ENCODE peak calls at places on chromosomes 3 and 15, in seven cellular contexts. Q, Z, N, W, Y, L and M are unnamed samples.

GRCh38 chr3:148173836-148174235 is 523.9 kb upstream of the AGTR1 start:
- DNase-seq in L (no peak), Q (no peak), W (no peak), N (no peak), Z (no peak), Y (no peak), M (no peak)

GRCh38 chr3:196712514-196713413 is 587 bp downstream of the PIGX start:
- DNase-seq in Z (peak; percentile 73), L (no peak), Q (peak; percentile 72), Y (peak; percentile 68), N (no peak), W (peak; percentile 63), M (no peak)

GRCh38 chr15:79644091-79644490 is 212.0 kb downstream of the MINAR1 start:
- DNase-seq in Z (no peak), Q (no peak), W (no peak), L (no peak), N (no peak), Y (peak; percentile 93), M (no peak)

GRCh38 chr15:95247068-95247984 is 1016.0 kb downstream of the MCTP2 start:
- DNase-seq in L (peak; percentile 36), Q (peak; percentile 27), Y (peak; percentile 91), N (peak; percentile 92), W (no peak), Z (no peak), M (no peak)

GRCh38 chr3:124826703-124827102 is 60.5 kb downstream of the ITGB5 start:
- DNase-seq in Y (peak; percentile 74), Q (no peak), W (no peak), L (no peak), Z (peak; percentile 79), N (no peak), M (no peak)

GRCh38 chr15:77738441-77739437 is 106.0 kb upstream of the LINGO1 start:
- DNase-seq in N (no peak), L (no peak), Q (no peak), Z (peak; percentile 65), Y (no peak), W (no peak), M (no peak)

GRCh38 chr15:61205427-61205826 is 23.7 kb downstream of the RORA start:
- DNase-seq in Y (peak; percentile 38), Z (no peak), N (no peak), L (no peak), Q (no peak), W (no peak), M (no peak)

GRCh38 chr3:12946661-12947316 is 105.4 kb upstream of the RPL32 start:
- DNase-seq in Y (no peak), Q (no peak), W (no peak), L (peak; percentile 47), Z (no peak), N (no peak), M (no peak)

GRCh38 chr3:103991461-103992115 is 1375.1 kb upstream of the ALCAM start:
- DNase-seq in N (peak; percentile 18), Y (peak; percentile 17), W (no peak), Q (no peak), L (no peak), Z (peak; percentile 75), M (no peak)

GRCh38 chr3:66469220-66469640 is 31.6 kb downstream of the LRIG1 start:
- DNase-seq in Q (no peak), W (no peak), Z (no peak), N (no peak), Y (no peak), L (no peak), M (no peak)

GRCh38 chr3:20511863-20512262 is 325.9 kb upstream of the SGO1 start:
- DNase-seq in L (peak; percentile 31), N (no peak), Y (peak; percentile 51), Z (peak; percentile 83), W (no peak), Q (no peak), M (no peak)

GRCh38 chr3:126212629-126213375 is 32.4 kb upstream of the ALDH1L1 start:
- DNase-seq in Y (peak; percentile 47), Q (peak; percentile 32), L (no peak), N (no peak), W (peak; percentile 45), Z (peak; percentile 88), M (peak; percentile 39)

GRCh38 chr15:34889486-34889885 is 80.1 kb downstream of the AQR start:
- DNase-seq in W (no peak), Z (no peak), Y (no peak), Q (no peak), L (no peak), N (no peak), M (no peak)

GRCh38 chr15:68209735-68210408 is 4.7 kb upstream of the CALML4 start:
- DNase-seq in L (no peak), W (no peak), Q (no peak), Y (no peak), N (no peak), Z (no peak), M (no peak)

GRCh38 chr15:71271327-71271726 is 156.1 kb downstream of the THSD4 start:
- DNase-seq in N (no peak), L (no peak), W (no peak), Y (no peak), Z (no peak), Q (no peak), M (no peak)

GRCh38 chr3:151290673-151291072 is 12.3 kb upstream of the P2RY14 start:
- DNase-seq in Y (no peak), L (no peak), N (peak; percentile 29), Q (no peak), W (no peak), Z (no peak), M (no peak)

GRCh38 chr3:136366289-136366688 is 116.1 kb downstream of the PCCB start:
- DNase-seq in L (no peak), W (no peak), Z (no peak), Y (no peak), Q (no peak), N (no peak), M (no peak)

GRCh38 chr15:62594017-62594416 is 428.9 kb upstream of the C2CD4B start:
- DNase-seq in Q (no peak), N (no peak), W (no peak), Z (no peak), Y (no peak), L (no peak), M (no peak)

GRCh38 chr3:98563661-98564281 is 29.6 kb downstream of the CPOX start:
- DNase-seq in Q (no peak), L (no peak), Y (no peak), N (no peak), Z (no peak), W (no peak), M (no peak)

DNA sequence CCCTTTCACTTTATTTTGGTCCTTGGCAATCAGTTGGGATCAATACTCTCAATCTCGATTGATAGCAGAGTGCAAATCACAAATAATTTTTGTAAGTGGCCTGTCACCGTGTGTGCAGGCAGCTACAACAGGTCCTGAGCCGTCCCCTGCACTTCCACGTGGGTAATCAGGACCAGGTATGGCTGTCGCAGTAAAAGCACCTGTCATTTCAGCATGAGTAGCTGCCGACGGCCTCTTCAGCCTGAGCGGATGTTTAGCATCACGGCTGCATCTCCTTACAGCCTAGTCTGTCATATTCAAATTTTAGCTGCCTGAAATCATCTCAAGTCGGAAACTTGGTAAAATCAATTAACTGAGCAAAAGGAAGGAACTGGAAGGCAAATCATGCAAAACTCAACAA is 53.0 kb upstream of the FOXP1 start:
- DNase-seq in W (no peak), Y (no peak), L (no peak), N (no peak), Q (no peak), Z (no peak), M (no peak)
- TF ChIP-seq POLR2AphosphoS5 in W (no peak), Y (no peak), L (no peak), N (no peak), Q (no peak), Z (no peak), M (no peak)

DNA sequence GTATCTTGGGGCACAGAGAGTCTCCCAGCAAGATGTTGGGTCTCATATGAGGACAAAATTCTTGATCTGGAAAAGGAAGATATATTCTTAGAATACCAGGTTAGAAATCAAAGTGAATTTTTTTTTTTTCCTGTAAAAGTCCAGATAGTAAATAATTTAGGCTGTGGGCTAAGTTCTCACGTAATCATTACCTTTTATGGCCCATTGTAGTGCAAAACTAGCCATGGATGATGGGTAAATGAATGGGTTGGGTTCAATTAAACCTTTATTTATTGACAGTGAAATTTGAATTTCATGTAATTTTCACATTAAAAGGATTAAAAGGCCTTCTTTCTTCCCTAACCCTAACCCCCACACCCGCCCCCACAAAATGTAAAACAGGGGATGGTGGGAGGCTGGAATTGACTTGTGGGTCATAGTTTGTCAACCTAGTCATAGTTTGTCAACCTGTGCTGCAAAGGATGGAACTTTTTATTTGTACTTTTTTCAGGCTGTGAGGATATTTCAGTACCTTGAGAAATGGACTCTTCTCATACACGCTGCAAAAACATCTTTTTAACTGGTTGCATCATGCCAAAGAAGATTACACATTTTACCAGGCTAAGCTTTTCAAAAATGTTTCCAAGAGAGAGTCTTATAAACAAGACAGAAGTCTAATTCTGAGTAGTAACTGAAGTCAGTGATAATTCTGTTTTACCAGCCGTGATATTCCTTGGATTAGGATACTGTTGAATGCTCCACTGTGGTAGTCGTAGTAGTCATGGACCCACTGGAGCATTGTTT is 138.8 kb downstream of the AKAP13 start:
- DNase-seq in L (no peak), Y (no peak), Q (no peak), N (no peak), W (no peak), Z (no peak), M (no peak)
- TF ChIP-seq POLR2AphosphoS5 in L (no peak), Y (no peak), Q (no peak), N (no peak), W (no peak), Z (no peak), M (no peak)

GRCh38 chr15:75723847-75724660 is 11.4 kb upstream of the CSPG4 start:
- DNase-seq in Q (peak; percentile 89), L (peak; percentile 70), N (no peak), Z (peak; percentile 45), W (peak; percentile 85), Y (peak; percentile 84), M (peak; percentile 88)
- TF ChIP-seq POLR2AphosphoS5 in Q (peak; percentile 58), L (no peak), N (no peak), Z (no peak), W (no peak), Y (no peak), M (peak; percentile 42)

GRCh38 chr3:129597792-129598381 is 8.6 kb downstream of the PLXND1 start:
- DNase-seq in W (no peak), L (no peak), Q (no peak), Z (peak; percentile 70), Y (peak; percentile 40), N (no peak), M (no peak)

GRCh38 chr3:129599073-129599472 is 7.4 kb downstream of the PLXND1 start:
- DNase-seq in Q (no peak), N (no peak), Z (no peak), Y (peak; percentile 70), L (no peak), W (no peak), M (no peak)

GRCh38 chr3:129598484-129598883 is 8.0 kb downstream of the PLXND1 start:
- DNase-seq in W (no peak), L (no peak), Z (no peak), Q (no peak), N (no peak), Y (no peak), M (no peak)

GRCh38 chr3:129600348-129600747 is 6.1 kb downstream of the PLXND1 start:
- DNase-seq in Z (no peak), Q (no peak), W (no peak), N (no peak), L (no peak), Y (no peak), M (no peak)

DNA sequence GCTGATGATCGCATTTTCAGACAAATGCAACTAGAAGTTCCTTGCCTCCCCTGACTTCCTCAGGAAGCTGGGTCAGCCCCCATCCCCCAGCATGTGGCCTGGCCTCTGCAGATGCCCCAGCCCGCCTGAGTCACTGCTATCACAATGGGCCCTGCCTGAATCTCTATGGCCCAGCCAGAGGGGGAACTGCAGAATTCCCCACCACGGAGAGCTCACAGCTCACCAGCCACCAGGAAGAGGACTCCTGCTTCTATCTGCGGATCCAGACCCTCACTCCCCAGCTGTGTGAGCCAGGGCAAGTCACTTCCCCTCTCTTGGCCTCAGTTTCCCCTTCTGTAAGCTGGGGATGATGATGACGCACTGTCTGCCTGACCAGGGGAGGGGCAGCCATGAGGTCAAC is 6.9 kb downstream of the PLXND1 start:
- DNase-seq in Y (peak; percentile 94), Z (peak; percentile 73), Q (no peak), L (peak; percentile 76), N (no peak), W (peak; percentile 79), M (no peak)
- TF ChIP-seq POLR2AphosphoS5 in Y (peak; percentile 87), Z (no peak), Q (no peak), L (no peak), N (no peak), W (peak; percentile 38), M (no peak)